ENCODE peak calls at places on chromosomes 7 and 10, in nine cellular contexts. I is adrenal gland; J is A673; C is H1; F is CD4-positive, alpha-beta memory T cell; S is neuronal stem cell; Y is transverse colon; V is spleen; Q is heart right ventricle. L is an unnamed sample.

GRCh38 chr7:34544621-34545020 is 113.4 kb upstream of the NPSR1 start:
- DNase-seq in I (no peak), J (no peak), C (no peak), F (no peak), S (no peak), Y (no peak), V (no peak), Q (no peak), L (no peak)

GRCh38 chr10:96645191-96645721 is 58.4 kb upstream of the TM9SF3 start:
- DNase-seq in I (peak), J (no peak), C (no peak), F (no peak), S (no peak), Y (peak), V (peak), Q (no peak), L (no peak)

GRCh38 chr10:62610649-62611229 is 193.8 kb upstream of the ADO start:
- DNase-seq in I (peak), J (peak), C (peak), F (peak), S (peak), Y (peak), V (peak), Q (peak), L (no peak)

GRCh38 chr7:71768470-71768869 is 636.5 kb downstream of the GALNT17 start:
- DNase-seq in I (no peak), J (no peak), C (no peak), F (no peak), S (no peak), Y (no peak), V (no peak), Q (no peak), L (no peak)

GRCh38 chr10:77564781-77565589 is 72.6 kb downstream of the KCNMA1 start:
- DNase-seq in I (no peak), J (no peak), C (peak), F (no peak), S (peak), Y (no peak), V (no peak), Q (no peak), L (no peak)

GRCh38 chr7:20304366-20304765 is 26.3 kb upstream of the ITGB8 start:
- DNase-seq in I (no peak), J (no peak), C (no peak), F (no peak), S (no peak), Y (peak), V (no peak), Q (no peak), L (no peak)

GRCh38 chr10:101482568-101482967 is 105.5 kb downstream of the POLL start:
- DNase-seq in I (no peak), J (no peak), C (no peak), F (no peak), S (no peak), Y (no peak), V (no peak), Q (no peak), L (no peak)

GRCh38 chr7:55576753-55577152 is 4.5 kb upstream of the VOPP1 start:
- DNase-seq in I (no peak), J (no peak), C (no peak), F (no peak), S (no peak), Y (no peak), V (no peak), Q (no peak), L (no peak)

GRCh38 chr7:114865564-114865963 is 56.3 kb upstream of the MDFIC start:
- DNase-seq in I (peak), J (peak), C (peak), F (peak), S (peak), Y (peak), V (peak), Q (peak), L (no peak)

GRCh38 chr10:86786368-86786767 is 29.9 kb downstream of the BMPR1A start:
- DNase-seq in I (no peak), J (no peak), C (no peak), F (no peak), S (peak), Y (no peak), V (no peak), Q (no peak), L (no peak)

GRCh38 chr10:72027498-72027897 is 60.9 kb downstream of the SPOCK2 start:
- DNase-seq in I (no peak), J (no peak), C (no peak), F (no peak), S (no peak), Y (peak), V (no peak), Q (no peak), L (no peak)

GRCh38 chr7:12458520-12459131 is 55.0 kb upstream of the VWDE start:
- DNase-seq in I (no peak), J (peak), C (no peak), F (peak), S (peak), Y (no peak), V (no peak), Q (no peak), L (no peak)

GRCh38 chr7:132191418-132191817 is 384.9 kb downstream of the PLXNA4 start:
- DNase-seq in I (no peak), J (no peak), C (no peak), F (no peak), S (no peak), Y (no peak), V (peak), Q (no peak), L (no peak)

GRCh38 chr10:122638106-122638505 is 61.5 kb downstream of the C10orf120 start:
- DNase-seq in I (no peak), J (no peak), C (no peak), F (no peak), S (no peak), Y (no peak), V (peak), Q (no peak), L (no peak)

GRCh38 chr7:32164341-32164996 is 94.3 kb upstream of the PDE1C start:
- DNase-seq in I (no peak), J (peak), C (peak), F (no peak), S (peak), Y (peak), V (no peak), Q (no peak), L (no peak)

GRCh38 chr10:18303851-18304800 is 163.9 kb downstream of the CACNB2 start:
- DNase-seq in I (no peak), J (peak), C (no peak), F (no peak), S (no peak), Y (no peak), V (no peak), Q (no peak), L (no peak)

GRCh38 chr7:142482899-142483658 is 225.2 kb upstream of the PRSS58 start:
- DNase-seq in I (peak), J (peak), C (peak), F (peak), S (no peak), Y (peak), V (peak), Q (no peak), L (no peak)

GRCh38 chr10:77905086-77905735 is 21.3 kb downstream of the DLG5 start:
- DNase-seq in I (no peak), J (no peak), C (no peak), F (no peak), S (no peak), Y (no peak), V (no peak), Q (no peak), L (no peak)

GRCh38 chr10:3082290-3082689 is 14.9 kb downstream of the PFKP start:
- DNase-seq in I (no peak), J (no peak), C (no peak), F (no peak), S (no peak), Y (no peak), V (no peak), Q (no peak), L (no peak)

GRCh38 chr10:93871805-93872204 is 22.0 kb upstream of the SLC35G1 start:
- DNase-seq in I (no peak), J (no peak), C (no peak), F (no peak), S (no peak), Y (no peak), V (no peak), Q (no peak), L (no peak)

GRCh38 chr10:123087348-123087747 is 48.4 kb upstream of the HMX3 start:
- DNase-seq in I (no peak), J (no peak), C (no peak), F (no peak), S (no peak), Y (no peak), V (no peak), Q (no peak), L (no peak)

GRCh38 chr7:129607471-129608120 is 3.9 kb upstream of the NRF1 start:
- DNase-seq in I (no peak), J (peak), C (peak), F (peak), S (no peak), Y (peak), V (no peak), Q (no peak), L (no peak)

GRCh38 chr7:33444501-33444900 is 315.1 kb downstream of the BBS9 start:
- DNase-seq in I (peak), J (peak), C (no peak), F (no peak), S (no peak), Y (no peak), V (no peak), Q (no peak), L (no peak)

GRCh38 chr10:78188459-78188858 is 154.8 kb downstream of the RPS24 start:
- DNase-seq in I (no peak), J (no peak), C (no peak), F (no peak), S (no peak), Y (no peak), V (peak), Q (no peak), L (no peak)

GRCh38 chr7:76427635-76428034 is 2.9 kb downstream of the ZP3 start:
- DNase-seq in I (no peak), J (no peak), C (no peak), F (no peak), S (no peak), Y (no peak), V (no peak), Q (no peak), L (no peak)

GRCh38 chr7:129502708-129503685 is 666 bp downstream of the SMKR1 start:
- DNase-seq in I (no peak), J (no peak), C (peak), F (no peak), S (peak), Y (no peak), V (peak), Q (no peak), L (no peak)

GRCh38 chr7:116574025-116574822 is 49.4 kb downstream of the CAV1 start:
- DNase-seq in I (no peak), J (peak), C (no peak), F (no peak), S (no peak), Y (no peak), V (no peak), Q (no peak), L (no peak)

GRCh38 chr10:80211786-80212185 is 6.4 kb upstream of the ANXA11 start:
- DNase-seq in I (no peak), J (no peak), C (no peak), F (no peak), S (no peak), Y (no peak), V (no peak), Q (no peak), L (no peak)

GRCh38 chr10:120486671-120487205 is 29.7 kb downstream of the PLPP4 start:
- DNase-seq in I (no peak), J (no peak), C (peak), F (no peak), S (no peak), Y (no peak), V (no peak), Q (no peak), L (no peak)

GRCh38 chr10:120492366-120492765 is 35.3 kb downstream of the PLPP4 start:
- DNase-seq in I (no peak), J (no peak), C (peak), F (no peak), S (no peak), Y (no peak), V (no peak), Q (no peak), L (no peak)

GRCh38 chr10:120494313-120494710 is 37.3 kb downstream of the PLPP4 start:
- DNase-seq in I (no peak), J (no peak), C (no peak), F (no peak), S (no peak), Y (no peak), V (no peak), Q (no peak), L (no peak)

GRCh38 chr10:120493411-120494312 is 36.6 kb downstream of the PLPP4 start:
- DNase-seq in I (no peak), J (no peak), C (peak), F (no peak), S (no peak), Y (no peak), V (no peak), Q (no peak), L (no peak)

DNA sequence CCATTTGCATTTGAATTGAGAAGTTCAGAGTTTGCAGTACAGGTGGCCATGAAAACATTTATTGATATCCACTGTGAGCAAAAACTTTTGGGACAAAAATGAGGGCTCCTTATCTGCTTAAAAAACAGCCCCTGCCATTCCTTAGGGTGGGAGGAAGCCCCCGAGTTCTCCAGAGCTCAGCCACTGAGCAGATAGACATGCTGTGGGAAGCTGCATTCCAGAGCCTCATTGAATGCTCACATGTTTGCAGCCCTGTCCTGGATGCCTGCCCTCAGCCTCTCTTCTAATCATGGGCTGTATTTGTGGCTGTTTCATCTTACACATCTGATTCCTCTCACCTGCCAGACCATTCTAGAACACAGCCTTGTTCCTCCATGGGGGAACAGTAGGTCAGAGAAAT is 33.3 kb downstream of the PLPP4 start:
- DNase-seq in I (no peak), J (no peak), C (peak), F (no peak), S (no peak), Y (no peak), V (no peak), Q (no peak), L (no peak)
- H3K27ac ChIP-seq in I (no peak), J (no peak), C (no peak), F (no peak), S (no peak), Y (no peak), V (no peak), Q (no peak), L (no peak)

GRCh38 chr7:97731736-97732370 is at the start of gene TAC1:
- DNase-seq in I (no peak), J (peak), C (peak), F (no peak), S (peak), Y (no peak), V (no peak), Q (no peak), L (no peak)
- H3K4me3 ChIP-seq in I (no peak), J (peak), C (peak), F (no peak), S (no peak), Y (peak), V (no peak), Q (peak), L (peak)

DNA sequence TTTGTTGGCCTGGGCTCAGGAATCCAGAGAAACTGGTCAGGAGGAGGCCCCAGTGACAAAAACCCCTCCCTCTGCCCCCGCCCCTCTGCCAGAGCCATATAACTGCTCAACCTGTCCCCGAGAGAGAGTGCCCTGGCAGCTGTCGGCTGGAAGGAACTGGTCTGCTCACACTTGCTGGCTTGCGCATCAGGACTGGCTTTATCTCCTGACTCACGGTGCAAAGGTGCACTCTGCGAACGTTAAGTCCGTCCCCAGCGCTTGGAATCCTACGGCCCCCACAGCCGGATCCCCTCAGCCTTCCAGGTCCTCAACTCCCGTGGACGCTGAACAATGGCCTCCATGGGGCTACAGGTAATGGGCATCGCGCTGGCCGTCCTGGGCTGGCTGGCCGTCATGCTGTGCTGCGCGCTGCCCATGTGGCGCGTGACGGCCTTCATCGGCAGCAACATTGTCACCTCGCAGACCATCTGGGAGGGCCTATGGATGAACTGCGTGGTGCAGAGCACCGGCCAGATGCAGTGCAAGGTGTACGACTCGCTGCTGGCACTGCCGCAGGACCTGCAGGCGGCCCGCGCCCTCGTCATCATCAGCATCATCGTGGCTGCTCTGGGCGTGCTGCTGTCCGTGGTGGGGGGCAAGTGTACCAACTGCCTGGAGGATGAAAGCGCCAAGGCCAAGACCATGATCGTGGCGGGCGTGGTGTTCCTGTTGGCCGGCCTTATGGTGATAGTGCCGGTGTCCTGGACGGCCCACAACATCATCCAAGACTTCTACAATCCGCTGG is at the start of gene CLDN4:
- DNase-seq in I (no peak), J (no peak), C (peak), F (no peak), S (peak), Y (peak), V (no peak), Q (no peak), L (no peak)
- H3K27ac ChIP-seq in I (no peak), J (no peak), C (peak), F (no peak), S (no peak), Y (peak), V (no peak), Q (no peak), L (peak)

GRCh38 chr7:27113991-27114866 is 11.7 kb upstream of the HOXA2 start:
- DNase-seq in I (peak), J (no peak), C (peak), F (no peak), S (no peak), Y (peak), V (no peak), Q (no peak), L (peak)
- H3K4me3 ChIP-seq in I (no peak), J (no peak), C (no peak), F (no peak), S (no peak), Y (peak), V (peak), Q (no peak), L (peak)

GRCh38 chr7:70569335-70569819 is 562.6 kb upstream of the GALNT17 start:
- DNase-seq in I (peak), J (no peak), C (no peak), F (no peak), S (no peak), Y (no peak), V (no peak), Q (no peak), L (no peak)
- H3K27ac ChIP-seq in I (no peak), J (no peak), C (no peak), F (no peak), S (no peak), Y (no peak), V (no peak), Q (no peak), L (no peak)

DNA sequence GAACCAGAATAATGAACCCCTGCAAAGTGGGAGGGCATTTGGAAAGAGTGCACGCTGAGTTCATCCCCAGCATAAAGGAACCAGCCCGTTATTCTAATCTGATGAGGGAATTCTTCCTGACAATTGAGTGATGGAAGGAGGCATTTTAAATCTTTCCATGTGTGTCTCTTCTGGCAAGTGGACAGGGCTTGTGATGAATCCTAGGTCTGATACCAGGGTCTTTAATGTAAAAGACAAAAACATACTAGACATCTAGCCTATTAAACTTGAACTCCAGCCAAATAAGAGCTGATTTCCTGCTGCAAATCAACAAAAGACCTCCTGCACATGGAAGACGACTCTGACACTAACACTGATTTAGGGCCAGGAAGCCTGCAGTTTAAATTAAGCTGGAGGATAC is 301.2 kb downstream of the DPP6 start:
- DNase-seq in I (no peak), J (peak), C (no peak), F (no peak), S (no peak), Y (no peak), V (no peak), Q (no peak), L (no peak)
- H3K4me3 ChIP-seq in I (no peak), J (no peak), C (no peak), F (no peak), S (no peak), Y (no peak), V (no peak), Q (no peak), L (no peak)

DNA sequence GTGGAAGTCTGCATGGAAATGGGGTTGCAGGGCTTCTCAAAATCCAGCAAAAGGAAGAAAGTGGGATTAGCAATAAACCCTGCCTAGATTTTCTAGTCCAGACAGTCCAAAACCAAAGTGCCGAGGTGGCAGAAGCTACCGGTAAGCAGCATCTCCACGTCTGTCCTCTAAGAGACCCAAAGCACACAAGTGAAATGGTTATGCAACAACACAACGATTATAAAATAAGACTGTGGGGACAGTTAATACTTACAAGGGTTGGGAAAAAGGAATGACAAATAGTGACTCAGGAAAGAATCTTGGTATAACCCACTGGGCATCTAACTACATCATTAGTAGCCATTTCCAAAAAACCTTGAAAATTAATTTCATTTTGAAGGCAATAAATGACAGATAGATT is 24.7 kb downstream of the CREB3L2 start:
- DNase-seq in I (no peak), J (no peak), C (no peak), F (no peak), S (no peak), Y (no peak), V (no peak), Q (no peak), L (no peak)
- H3K27ac ChIP-seq in I (peak), J (no peak), C (no peak), F (no peak), S (no peak), Y (peak), V (no peak), Q (peak), L (peak)

GRCh38 chr7:69364814-69365587 is 233.3 kb upstream of the AUTS2 start:
- DNase-seq in I (no peak), J (no peak), C (no peak), F (no peak), S (no peak), Y (no peak), V (no peak), Q (no peak), L (no peak)
- H3K4me3 ChIP-seq in I (no peak), J (no peak), C (no peak), F (no peak), S (no peak), Y (no peak), V (no peak), Q (no peak), L (no peak)

DNA sequence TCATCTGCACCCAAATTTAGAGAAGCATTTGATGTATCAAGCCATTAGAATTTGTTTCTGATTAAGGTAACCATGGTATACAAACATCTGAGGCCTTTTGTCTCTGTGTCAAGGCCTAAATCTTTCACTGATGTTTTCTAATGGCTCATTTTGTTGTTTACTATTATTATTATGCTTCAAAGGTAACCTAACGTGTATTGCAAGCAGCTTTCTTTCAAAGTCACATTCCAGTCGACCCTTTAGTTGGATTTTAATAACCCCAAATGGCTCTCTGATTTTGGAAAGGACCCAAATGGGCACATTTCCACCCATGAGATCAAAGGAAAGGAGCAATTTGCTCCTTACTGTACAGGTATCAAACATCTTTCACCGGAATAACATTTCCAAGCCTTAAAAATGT is 46.7 kb upstream of the WNT16 start:
- DNase-seq in I (no peak), J (no peak), C (no peak), F (no peak), S (no peak), Y (no peak), V (no peak), Q (no peak), L (no peak)
- H3K27ac ChIP-seq in I (no peak), J (no peak), C (no peak), F (no peak), S (no peak), Y (no peak), V (no peak), Q (no peak), L (no peak)

GRCh38 chr7:43110790-43111362 is 1.6 kb upstream of the HECW1 start:
- DNase-seq in I (no peak), J (no peak), C (no peak), F (no peak), S (no peak), Y (no peak), V (no peak), Q (no peak), L (no peak)
- H3K4me3 ChIP-seq in I (no peak), J (no peak), C (no peak), F (no peak), S (no peak), Y (no peak), V (no peak), Q (no peak), L (no peak)